ENCODE peak calls at places on chromosomes 4 and X, in five cellular contexts. S, J, H, Y and L are unnamed samples.

GRCh38 chr4:129092636-129093172 is 635 bp downstream of the SCLT1 start:
- DNase-seq in S (no peak), J (no peak), H (no peak), Y (no peak), L (no peak)

GRCh38 chrX:153226344-153227190 is 47.5 kb downstream of the MAGEA1 start:
- DNase-seq in S (peak), J (no peak), H (no peak), Y (no peak), L (no peak)

GRCh38 chrX:14964500-14964899 is 91.3 kb downstream of the MOSPD2 start:
- DNase-seq in S (peak), J (no peak), H (no peak), Y (no peak), L (no peak)

GRCh38 chr4:110848787-110849186 is 225.9 kb upstream of the PITX2 start:
- DNase-seq in S (no peak), J (no peak), H (no peak), Y (no peak), L (no peak)

GRCh38 chrX:108270739-108271396 is 167.4 kb downstream of the COL4A6 start:
- DNase-seq in S (peak), J (no peak), H (no peak), Y (no peak), L (peak)

GRCh38 chrX:44651347-44651746 is 108.7 kb upstream of the FUNDC1 start:
- DNase-seq in S (no peak), J (no peak), H (no peak), Y (no peak), L (no peak)

GRCh38 chrX:16278927-16279326 is 111.6 kb downstream of the MAGEB17 start:
- DNase-seq in S (no peak), J (no peak), H (no peak), Y (no peak), L (peak)

GRCh38 chr4:185016946-185017797 is 1.1 kb upstream of the HELT start:
- DNase-seq in S (peak), J (no peak), H (no peak), Y (no peak), L (no peak)

GRCh38 chr4:133856736-133857355 is 344.7 kb downstream of the PABPC4L start:
- DNase-seq in S (no peak), J (no peak), H (no peak), Y (no peak), L (no peak)

GRCh38 chr4:3517731-3518510 is 14.3 kb downstream of the LRPAP1 start:
- DNase-seq in S (no peak), J (no peak), H (no peak), Y (no peak), L (no peak)

GRCh38 chr4:73417973-73418372 is 13.9 kb downstream of the ALB start:
- DNase-seq in S (no peak), J (no peak), H (no peak), Y (no peak), L (no peak)

GRCh38 chr4:185318679-185319078 is 77.0 kb downstream of the LRP2BP start:
- DNase-seq in S (peak), J (no peak), H (no peak), Y (no peak), L (peak)

GRCh38 chr4:88320780-88321373 is 36.5 kb upstream of the PPM1K start:
- DNase-seq in S (no peak), J (no peak), H (no peak), Y (no peak), L (peak)

GRCh38 chr4:98181815-98182214 is 38.5 kb upstream of the STPG2 start:
- DNase-seq in S (peak), J (no peak), H (no peak), Y (no peak), L (no peak)

GRCh38 chr4:41294445-41295062 is 37.8 kb downstream of the UCHL1 start:
- DNase-seq in S (no peak), J (no peak), H (no peak), Y (no peak), L (peak)

GRCh38 chr4:39814403-39815185 is 116.7 kb downstream of the UBE2K start:
- DNase-seq in S (peak), J (no peak), H (peak), Y (no peak), L (peak)

GRCh38 chr4:163048447-163048846 is 118.2 kb downstream of the NAF1 start:
- DNase-seq in S (no peak), J (no peak), H (no peak), Y (no peak), L (peak)

GRCh38 chrX:111837226-111837625 is 38.8 kb upstream of the TRPC5OS start:
- DNase-seq in S (no peak), J (no peak), H (no peak), Y (no peak), L (no peak)

GRCh38 chr4:177401658-177402273 is 40.5 kb downstream of the AGA start:
- DNase-seq in S (no peak), J (no peak), H (no peak), Y (no peak), L (no peak)

GRCh38 chrX:48715876-48716502 is 19.5 kb downstream of the SUV39H1 start:
- DNase-seq in S (no peak), J (no peak), H (no peak), Y (no peak), L (peak)

GRCh38 chr4:138458751-138459150 is 216.6 kb upstream of the SLC7A11 start:
- DNase-seq in S (no peak), J (no peak), H (no peak), Y (no peak), L (no peak)

GRCh38 chr4:84837751-84838150 is 128.7 kb downstream of the WDFY3 start:
- DNase-seq in S (peak), J (no peak), H (no peak), Y (no peak), L (no peak)

GRCh38 chr4:90419124-90419711 is 292.0 kb downstream of the CCSER1 start:
- DNase-seq in S (peak), J (no peak), H (no peak), Y (no peak), L (peak)

GRCh38 chr4:140595065-140595464 is 26.3 kb upstream of the UCP1 start:
- DNase-seq in S (peak), J (no peak), H (no peak), Y (no peak), L (peak)

GRCh38 chrX:138020941-138021340 is 455.0 kb downstream of the ZIC3 start:
- DNase-seq in S (no peak), J (no peak), H (no peak), Y (no peak), L (no peak)

GRCh38 chr4:88457307-88458090 is 580 bp downstream of the HERC5 start:
- DNase-seq in S (no peak), J (peak), H (peak), Y (peak), L (peak)